ENCODE peak calls at places on chromosomes 13 and 19, in six cellular contexts. Y, E, C, I, O and S are unnamed samples.

GRCh38 chr19:29372461-29372860 is 153.3 kb upstream of the VSTM2B start:
- DNase-seq in Y (no peak), E (no peak), C (no peak), I (no peak), O (no peak), S (no peak)

GRCh38 chr13:45846681-45847080 is 4.9 kb downstream of the SIAH3 start:
- DNase-seq in Y (no peak), E (no peak), C (no peak), I (no peak), O (no peak), S (no peak)

GRCh38 chr19:31232871-31233270 is 116.4 kb downstream of the TSHZ3 start:
- DNase-seq in Y (no peak), E (no peak), C (no peak), I (no peak), O (no peak), S (no peak)

GRCh38 chr13:65112123-65113075 is 2117.7 kb downstream of the PCDH9 start:
- DNase-seq in Y (no peak), E (no peak), C (no peak), I (no peak), O (no peak), S (no peak)

GRCh38 chr13:79581870-79582315 is 100.9 kb downstream of the NDFIP2 start:
- DNase-seq in Y (peak; percentile 18), E (no peak), C (no peak), I (no peak), O (no peak), S (no peak)

GRCh38 chr13:95463516-95463915 is 89.0 kb upstream of the CLDN10 start:
- DNase-seq in Y (no peak), E (no peak), C (no peak), I (no peak), O (no peak), S (no peak)

GRCh38 chr13:24153979-24154378 is 6.5 kb upstream of the SPATA13 start:
- DNase-seq in Y (no peak), E (no peak), C (no peak), I (no peak), O (no peak), S (no peak)

GRCh38 chr19:48964205-48965032 is 690 bp upstream of the FTL start:
- DNase-seq in Y (no peak), E (no peak), C (peak; percentile 56), I (no peak), O (peak; percentile 38), S (no peak)

GRCh38 chr13:85332595-85332994 is 466.6 kb downstream of the SLITRK6 start:
- DNase-seq in Y (no peak), E (no peak), C (no peak), I (no peak), O (no peak), S (no peak)

GRCh38 chr19:14406645-14407331 is 12.4 kb downstream of the DDX39A start:
- DNase-seq in Y (no peak), E (no peak), C (no peak), I (no peak), O (no peak), S (peak; percentile 24)

GRCh38 chr19:16836906-16837362 is 7.7 kb downstream of the SIN3B start:
- DNase-seq in Y (no peak), E (no peak), C (no peak), I (no peak), O (no peak), S (no peak)

GRCh38 chr13:52931913-52932312 is 83.5 kb upstream of the PCDH8 start:
- DNase-seq in Y (no peak), E (no peak), C (no peak), I (no peak), O (no peak), S (no peak)

GRCh38 chr13:19668778-19669177 is 35.3 kb downstream of the MPHOSPH8 start:
- DNase-seq in Y (no peak), E (no peak), C (no peak), I (no peak), O (no peak), S (no peak)

GRCh38 chr13:101267656-101268055 is 148.7 kb downstream of the NALCN start:
- DNase-seq in Y (no peak), E (no peak), C (no peak), I (no peak), O (no peak), S (no peak)

GRCh38 chr19:1568320-1569019 is at the start of gene MEX3D:
- DNase-seq in Y (peak; percentile 79), E (peak; percentile 80), C (peak; percentile 79), I (no peak), O (peak; percentile 76), S (peak; percentile 100)

GRCh38 chr19:38928406-38929001 is 2.1 kb downstream of the SARS2 start:
- DNase-seq in Y (no peak), E (no peak), C (no peak), I (no peak), O (no peak), S (no peak)

GRCh38 chr19:1904385-1905070 is 671 bp upstream of the ADAT3 start:
- DNase-seq in Y (no peak), E (no peak), C (peak; percentile 68), I (no peak), O (peak; percentile 77), S (peak; percentile 78)

GRCh38 chr19:50906217-50906616 is 5.0 kb downstream of the KLK4 start:
- DNase-seq in Y (no peak), E (no peak), C (no peak), I (no peak), O (peak; percentile 74), S (peak; percentile 62)

GRCh38 chr13:114080739-114081561 is 51.5 kb downstream of the RASA3 start:
- DNase-seq in Y (peak; percentile 1), E (no peak), C (peak; percentile 37), I (no peak), O (no peak), S (no peak)

GRCh38 chr13:105642511-105642958 is 892.9 kb downstream of the EFNB2 start:
- DNase-seq in Y (no peak), E (no peak), C (no peak), I (no peak), O (no peak), S (no peak)

GRCh38 chr13:26887594-26887993 is 127.0 kb upstream of the GPR12 start:
- DNase-seq in Y (no peak), E (no peak), C (no peak), I (no peak), O (no peak), S (no peak)

GRCh38 chr19:29378543-29379105 is 147.2 kb upstream of the VSTM2B start:
- DNase-seq in Y (no peak), E (no peak), C (peak; percentile 1), I (no peak), O (no peak), S (no peak)

GRCh38 chr13:105127732-105128131 is 1407.7 kb downstream of the EFNB2 start:
- DNase-seq in Y (no peak), E (no peak), C (no peak), I (no peak), O (no peak), S (no peak)

GRCh38 chr19:15759962-15760565 is 22.3 kb downstream of the OR10H3 start:
- DNase-seq in Y (no peak), E (no peak), C (no peak), I (no peak), O (peak; percentile 34), S (no peak)

GRCh38 chr19:46080561-46080960 is 39.8 kb upstream of the IGFL4 start:
- DNase-seq in Y (no peak), E (no peak), C (no peak), I (no peak), O (peak; percentile 28), S (no peak)

DNA sequence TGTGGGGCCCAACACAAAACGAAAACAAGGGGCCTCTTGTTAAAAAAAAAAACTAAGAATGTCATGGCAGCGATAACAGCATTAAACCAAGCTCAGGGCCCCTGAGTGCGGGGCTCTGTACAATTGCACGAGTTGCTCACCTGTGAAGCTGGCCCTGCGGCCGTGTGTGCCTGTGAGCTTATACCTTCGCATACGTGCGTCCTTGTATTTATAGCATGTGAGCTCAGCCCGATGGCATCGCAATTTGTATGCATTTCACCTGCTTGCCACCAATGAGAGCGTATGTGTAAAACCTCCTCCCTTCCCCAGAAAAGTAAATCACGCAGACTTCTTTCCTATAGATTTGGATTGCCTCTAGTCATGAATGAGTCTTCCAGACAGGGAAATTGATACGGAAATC is 17.1 kb downstream of the HNRNPM start:
- DNase-seq in Y (no peak), E (no peak), C (no peak), I (no peak), O (no peak), S (no peak)
- TF ChIP-seq CTCF in Y (no peak), E (no peak), C (no peak), I (no peak), O (no peak), S (no peak)

GRCh38 chr13:59755647-59756290 is 408.0 kb downstream of the DIAPH3 start:
- DNase-seq in Y (no peak), E (no peak), C (no peak), I (no peak), O (no peak), S (no peak)

GRCh38 chr13:59746291-59746962 is 417.3 kb downstream of the DIAPH3 start:
- DNase-seq in Y (no peak), E (no peak), C (no peak), I (no peak), O (no peak), S (no peak)

GRCh38 chr13:59754411-59754810 is 409.3 kb downstream of the DIAPH3 start:
- DNase-seq in Y (no peak), E (no peak), C (no peak), I (no peak), O (no peak), S (no peak)

GRCh38 chr13:59747529-59747928 is 416.2 kb downstream of the DIAPH3 start:
- DNase-seq in Y (no peak), E (no peak), C (no peak), I (no peak), O (no peak), S (no peak)

GRCh38 chr13:59750860-59751259 is 412.9 kb downstream of the DIAPH3 start:
- DNase-seq in Y (no peak), E (no peak), C (no peak), I (no peak), O (no peak), S (no peak)
- TF ChIP-seq CTCF in Y (no peak), E (no peak), C (no peak), I (no peak), O (no peak), S (no peak)

DNA sequence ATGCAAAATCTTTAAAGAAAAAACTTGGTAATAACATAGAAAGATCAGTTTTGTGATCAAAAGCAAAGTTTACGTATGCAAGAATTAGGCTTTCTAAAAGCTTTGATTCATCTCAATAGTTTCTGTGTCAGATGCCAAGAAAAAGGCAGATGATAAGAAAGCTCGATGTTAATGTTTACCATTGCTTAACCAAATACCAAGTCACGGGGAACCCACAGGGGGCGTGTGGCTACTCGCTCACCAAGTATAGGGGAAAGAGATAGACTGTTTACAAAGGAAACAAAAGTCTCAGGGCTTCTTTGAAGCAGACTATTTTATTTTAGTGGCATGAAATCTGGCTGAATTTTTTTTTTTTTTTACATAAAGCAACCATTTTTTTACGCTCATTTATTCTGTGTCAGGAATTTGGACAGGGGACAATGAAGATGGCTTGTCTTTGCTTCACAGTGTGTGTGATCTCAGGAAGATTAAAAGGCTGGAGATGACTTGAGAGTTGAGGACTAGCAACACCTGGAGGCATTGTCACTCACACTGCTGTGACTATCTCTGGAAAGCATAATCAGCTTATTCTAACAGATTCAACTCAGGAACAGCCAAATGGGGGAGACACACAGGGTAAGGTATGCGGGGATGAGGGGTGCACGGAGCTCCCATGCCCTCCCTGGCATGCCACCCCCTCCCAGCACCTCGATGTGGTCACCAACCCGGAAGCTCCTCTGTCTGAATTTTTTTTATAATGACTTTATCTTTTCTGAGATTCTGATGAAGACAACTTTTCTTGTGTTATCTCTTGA is 24.9 kb downstream of the RCBTB1 start:
- DNase-seq in Y (no peak), E (peak; percentile 4), C (no peak), I (no peak), O (peak; percentile 38), S (no peak)
- TF ChIP-seq CTCF in Y (no peak), E (no peak), C (peak; percentile 28), I (peak; percentile 24), O (no peak), S (no peak)

GRCh38 chr19:43124360-43124759 is 41.9 kb upstream of the PSG2 start:
- DNase-seq in Y (no peak), E (no peak), C (no peak), I (no peak), O (no peak), S (no peak)
- TF ChIP-seq CTCF in Y (no peak), E (no peak), C (no peak), I (no peak), O (no peak), S (no peak)